ENCODE peak calls at places on chromosome 18, in five cellular contexts. C is nephron progenitor cell, U is CD14-positive monocyte, E is WTC11, H is Panc1. Z is an unnamed sample.

GRCh38 chr18:61824733-61825363 is 68.0 kb downstream of the RNF152 start:
- DNase-seq in C (no peak), U (no peak), E (no peak), H (no peak), Z (no peak)

GRCh38 chr18:49031511-49032188 is 80.9 kb upstream of the SMAD7 start:
- DNase-seq in C (no peak), U (peak; percentile 98), E (no peak), H (no peak), Z (no peak)

GRCh38 chr18:62106271-62106670 is 80.6 kb downstream of the PIGN start:
- DNase-seq in C (no peak), U (no peak), E (no peak), H (no peak), Z (no peak)

GRCh38 chr18:25005602-25006375 is 346.2 kb downstream of the ZNF521 start:
- DNase-seq in C (no peak), U (no peak), E (no peak), H (no peak), Z (no peak)

GRCh38 chr18:13934676-13935075 is 19.3 kb upstream of the MC2R start:
- DNase-seq in C (no peak), U (no peak), E (no peak), H (no peak), Z (no peak)

GRCh38 chr18:70337139-70337972 is 48.5 kb downstream of the SOCS6 start:
- DNase-seq in C (no peak), U (peak; percentile 48), E (peak; percentile 14), H (peak; percentile 43), Z (no peak)

GRCh38 chr18:12420831-12421421 is 13.2 kb downstream of the PRELID3A start:
- DNase-seq in C (peak; percentile 58), U (no peak), E (peak; percentile 76), H (no peak), Z (peak; percentile 27)

GRCh38 chr18:62537042-62537894 is 14.4 kb downstream of the ZCCHC2 start:
- DNase-seq in C (no peak), U (no peak), E (no peak), H (no peak), Z (no peak)

GRCh38 chr18:59266019-59266369 is 7.3 kb downstream of the RAX start:
- DNase-seq in C (no peak), U (no peak), E (no peak), H (no peak), Z (no peak)

GRCh38 chr18:70419526-70419925 is 130.7 kb downstream of the SOCS6 start:
- DNase-seq in C (no peak), U (no peak), E (no peak), H (no peak), Z (no peak)

GRCh38 chr18:5284808-5285207 is 10.7 kb downstream of the ZBTB14 start:
- DNase-seq in C (no peak), U (no peak), E (no peak), H (no peak), Z (no peak)

GRCh38 chr18:72700961-72701710 is 157.0 kb upstream of the CBLN2 start:
- DNase-seq in C (no peak), U (no peak), E (no peak), H (no peak), Z (no peak)
- TF ChIP-seq CTCF in C (peak; percentile 47), U (no peak), E (peak; percentile 30), H (peak; percentile 37), Z (no peak)

GRCh38 chr18:34947711-34948125 is 93.5 kb upstream of the MAPRE2 start:
- DNase-seq in C (no peak), U (no peak), E (no peak), H (no peak), Z (no peak)

GRCh38 chr18:34942276-34942675 is 98.9 kb upstream of the MAPRE2 start:
- DNase-seq in C (no peak), U (no peak), E (no peak), H (no peak), Z (no peak)

GRCh38 chr18:34943587-34943986 is 97.6 kb upstream of the MAPRE2 start:
- DNase-seq in C (no peak), U (no peak), E (no peak), H (no peak), Z (no peak)

GRCh38 chr18:34938102-34938501 is 103.1 kb upstream of the MAPRE2 start:
- DNase-seq in C (no peak), U (no peak), E (no peak), H (no peak), Z (no peak)

DNA sequence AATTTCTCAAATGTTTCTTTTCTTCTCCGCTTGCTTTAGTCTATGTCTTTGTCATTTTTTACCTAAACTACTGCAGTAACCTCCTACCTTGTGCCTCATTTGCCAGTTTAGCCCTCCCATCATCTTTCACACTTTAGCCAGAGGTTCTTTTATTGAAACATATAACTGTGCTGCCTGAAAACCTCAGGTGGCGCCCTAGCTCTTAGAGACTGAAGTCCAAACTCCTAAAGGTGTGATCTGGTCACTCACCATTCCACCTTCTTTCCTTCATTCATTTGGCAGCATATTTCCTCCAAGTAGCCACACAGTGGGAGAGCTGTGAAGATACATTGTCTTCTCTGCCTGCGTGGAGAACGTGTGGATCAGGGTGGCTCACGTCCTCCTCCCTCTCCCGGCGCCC is 98.2 kb upstream of the MAPRE2 start:
- DNase-seq in C (no peak), U (no peak), E (no peak), H (no peak), Z (no peak)
- TF ChIP-seq CTCF in C (no peak), U (no peak), E (no peak), H (no peak), Z (no peak)

GRCh38 chr18:54931152-54931551 is 28.1 kb downstream of the CCDC68 start:
- DNase-seq in C (no peak), U (no peak), E (no peak), H (no peak), Z (no peak)
- TF ChIP-seq CTCF in C (no peak), U (no peak), E (no peak), H (no peak), Z (no peak)

GRCh38 chr18:3773303-3773702 is 323.3 kb downstream of the TGIF1 start:
- DNase-seq in C (no peak), U (no peak), E (no peak), H (no peak), Z (no peak)
- TF ChIP-seq CTCF in C (no peak), U (no peak), E (no peak), H (no peak), Z (no peak)

GRCh38 chr18:63889641-63890040 is 2.1 kb downstream of the SERPINB2 start:
- DNase-seq in C (no peak), U (no peak), E (no peak), H (no peak), Z (no peak)

GRCh38 chr18:63888473-63889190 is 1.1 kb downstream of the SERPINB2 start:
- DNase-seq in C (no peak), U (no peak), E (no peak), H (no peak), Z (no peak)

GRCh38 chr18:63890226-63890949 is 2.9 kb downstream of the SERPINB2 start:
- DNase-seq in C (no peak), U (no peak), E (no peak), H (no peak), Z (no peak)

GRCh38 chr18:63892544-63892943 is 5.0 kb downstream of the SERPINB2 start:
- DNase-seq in C (no peak), U (no peak), E (no peak), H (no peak), Z (no peak)

GRCh38 chr18:63890950-63891304 is 3.4 kb downstream of the SERPINB2 start:
- DNase-seq in C (no peak), U (no peak), E (no peak), H (no peak), Z (no peak)
- TF ChIP-seq CTCF in C (no peak), U (peak; percentile 51), E (no peak), H (peak; percentile 42), Z (no peak)